ENCODE peak calls at places on chromosomes 13 and 19, in nine cellular contexts. One of them, this sample, is unnamed.
A peak's percentile ranks its signal among the peaks of the same experiment; 100 is the strongest.

GRCh38 chr19:9847087-9847671 is 12.1 kb downstream of the PIN1 start:
- DNase-seq in hepatocyte: peak; percentile 73
- DNase-seq in neural progenitor cell: peak; percentile 56
- DNase-seq in GM23338: peak; percentile 77
- DNase-seq in HCT116: peak; percentile 56
- DNase-seq in MM.1S: no peak
- DNase-seq in SK-N-SH: peak; percentile 59
- DNase-seq in GM23248: peak; percentile 99
- DNase-seq in PC-3: peak; percentile 86
- DNase-seq in this sample: no peak

GRCh38 chr19:1768248-1768647 is 14.9 kb downstream of the ONECUT3 start:
- DNase-seq in MM.1S: no peak
- DNase-seq in hepatocyte: no peak
- DNase-seq in HCT116: no peak
- DNase-seq in SK-N-SH: peak; percentile 58
- DNase-seq in neural progenitor cell: peak; percentile 75
- DNase-seq in GM23338: peak; percentile 93
- DNase-seq in GM23248: peak; percentile 51
- DNase-seq in PC-3: no peak
- DNase-seq in this sample: no peak

GRCh38 chr13:22108283-22108897 is 437.5 kb downstream of the FGF9 start:
- DNase-seq in GM23248: peak; percentile 54
- DNase-seq in HCT116: no peak
- DNase-seq in hepatocyte: no peak
- DNase-seq in GM23338: no peak
- DNase-seq in MM.1S: no peak
- DNase-seq in neural progenitor cell: no peak
- DNase-seq in PC-3: peak; percentile 1
- DNase-seq in SK-N-SH: no peak
- DNase-seq in this sample: no peak

GRCh38 chr13:40640845-40641458 is 25.5 kb downstream of the FOXO1 start:
- DNase-seq in HCT116: no peak
- DNase-seq in neural progenitor cell: no peak
- DNase-seq in hepatocyte: no peak
- DNase-seq in GM23248: no peak
- DNase-seq in PC-3: peak; percentile 37
- DNase-seq in MM.1S: no peak
- DNase-seq in GM23338: no peak
- DNase-seq in SK-N-SH: no peak
- DNase-seq in this sample: no peak

GRCh38 chr19:38375098-38375493 is 725 bp downstream of the PSMD8 start:
- DNase-seq in GM23248: no peak
- DNase-seq in SK-N-SH: no peak
- DNase-seq in neural progenitor cell: no peak
- DNase-seq in hepatocyte: no peak
- DNase-seq in PC-3: no peak
- DNase-seq in GM23338: no peak
- DNase-seq in HCT116: no peak
- DNase-seq in MM.1S: no peak
- DNase-seq in this sample: no peak

GRCh38 chr13:72304121-72304745 is 423.2 kb downstream of the MZT1 start:
- DNase-seq in hepatocyte: no peak
- DNase-seq in neural progenitor cell: no peak
- DNase-seq in GM23338: no peak
- DNase-seq in PC-3: no peak
- DNase-seq in GM23248: no peak
- DNase-seq in HCT116: no peak
- DNase-seq in MM.1S: no peak
- DNase-seq in SK-N-SH: no peak
- DNase-seq in this sample: no peak

GRCh38 chr13:26719356-26719945 is 41.1 kb downstream of the GPR12 start:
- DNase-seq in hepatocyte: no peak
- DNase-seq in neural progenitor cell: no peak
- DNase-seq in PC-3: peak; percentile 8
- DNase-seq in SK-N-SH: no peak
- DNase-seq in GM23338: peak; percentile 41
- DNase-seq in HCT116: no peak
- DNase-seq in MM.1S: no peak
- DNase-seq in GM23248: peak; percentile 32
- DNase-seq in this sample: peak; percentile 6

GRCh38 chr19:11721681-11722080 is 17.1 kb downstream of the ZNF823 start:
- DNase-seq in neural progenitor cell: no peak
- DNase-seq in GM23248: no peak
- DNase-seq in MM.1S: no peak
- DNase-seq in GM23338: peak; percentile 35
- DNase-seq in SK-N-SH: no peak
- DNase-seq in hepatocyte: no peak
- DNase-seq in PC-3: no peak
- DNase-seq in HCT116: no peak
- DNase-seq in this sample: no peak

GRCh38 chr19:40367577-40368434 is 19.3 kb downstream of the PLD3 start:
- DNase-seq in GM23338: no peak
- DNase-seq in HCT116: no peak
- DNase-seq in hepatocyte: no peak
- DNase-seq in SK-N-SH: peak; percentile 19
- DNase-seq in GM23248: no peak
- DNase-seq in PC-3: no peak
- DNase-seq in neural progenitor cell: no peak
- DNase-seq in MM.1S: no peak
- DNase-seq in this sample: no peak

GRCh38 chr19:18304194-18304495 is 18.7 kb downstream of the LSM4 start:
- DNase-seq in SK-N-SH: no peak
- DNase-seq in MM.1S: peak; percentile 17
- DNase-seq in PC-3: no peak
- DNase-seq in GM23338: no peak
- DNase-seq in HCT116: no peak
- DNase-seq in GM23248: peak; percentile 30
- DNase-seq in hepatocyte: no peak
- DNase-seq in neural progenitor cell: no peak
- DNase-seq in this sample: peak; percentile 37

GRCh38 chr19:40517248-40517647 is 50.4 kb downstream of the SPTBN4 start:
- DNase-seq in GM23338: no peak
- DNase-seq in HCT116: no peak
- DNase-seq in MM.1S: no peak
- DNase-seq in SK-N-SH: no peak
- DNase-seq in PC-3: no peak
- DNase-seq in hepatocyte: no peak
- DNase-seq in neural progenitor cell: no peak
- DNase-seq in GM23248: no peak
- DNase-seq in this sample: no peak

GRCh38 chr13:73092831-73093230 is 34.0 kb downstream of the KLF5 start:
- DNase-seq in hepatocyte: no peak
- DNase-seq in PC-3: no peak
- DNase-seq in HCT116: no peak
- DNase-seq in MM.1S: peak; percentile 83
- DNase-seq in GM23248: no peak
- DNase-seq in SK-N-SH: no peak
- DNase-seq in neural progenitor cell: no peak
- DNase-seq in GM23338: no peak
- DNase-seq in this sample: no peak

GRCh38 chr13:39402221-39402620 is 200.8 kb downstream of the LHFPL6 start:
- DNase-seq in HCT116: no peak
- DNase-seq in neural progenitor cell: no peak
- DNase-seq in MM.1S: no peak
- DNase-seq in GM23248: no peak
- DNase-seq in GM23338: no peak
- DNase-seq in PC-3: no peak
- DNase-seq in hepatocyte: no peak
- DNase-seq in SK-N-SH: no peak
- DNase-seq in this sample: no peak

GRCh38 chr19:35080613-35081170 is 34.9 kb upstream of the FXYD3 start:
- DNase-seq in PC-3: no peak
- DNase-seq in GM23248: no peak
- DNase-seq in SK-N-SH: no peak
- DNase-seq in neural progenitor cell: no peak
- DNase-seq in hepatocyte: no peak
- DNase-seq in MM.1S: no peak
- DNase-seq in HCT116: no peak
- DNase-seq in GM23338: no peak
- DNase-seq in this sample: no peak

GRCh38 chr19:28514166-28514565 is 698.8 kb downstream of the UQCRFS1 start:
- DNase-seq in hepatocyte: no peak
- DNase-seq in GM23338: no peak
- DNase-seq in SK-N-SH: no peak
- DNase-seq in HCT116: no peak
- DNase-seq in PC-3: no peak
- DNase-seq in neural progenitor cell: no peak
- DNase-seq in GM23248: no peak
- DNase-seq in MM.1S: no peak
- DNase-seq in this sample: no peak

GRCh38 chr13:110818747-110819146 is 96.1 kb downstream of the ANKRD10 start:
- DNase-seq in GM23338: no peak
- DNase-seq in neural progenitor cell: no peak
- DNase-seq in HCT116: no peak
- DNase-seq in PC-3: no peak
- DNase-seq in GM23248: no peak
- DNase-seq in MM.1S: no peak
- DNase-seq in SK-N-SH: no peak
- DNase-seq in hepatocyte: no peak
- DNase-seq in this sample: no peak
- H2AFZ ChIP-seq in GM23338: peak overlapping the region; percentile 98
- H2AFZ ChIP-seq in neural progenitor cell: peak overlapping the region; percentile 80
- H2AFZ ChIP-seq in HCT116: peak overlapping the region; percentile 63
- H2AFZ ChIP-seq in PC-3: peak overlapping the region; percentile 71
- H2AFZ ChIP-seq in GM23248: no peak overlapping the region
- H2AFZ ChIP-seq in MM.1S: peak overlapping the region; percentile 75
- H2AFZ ChIP-seq in SK-N-SH: no peak overlapping the region
- H2AFZ ChIP-seq in hepatocyte: no peak overlapping the region
- H2AFZ ChIP-seq in this sample: no peak overlapping the region

DNA sequence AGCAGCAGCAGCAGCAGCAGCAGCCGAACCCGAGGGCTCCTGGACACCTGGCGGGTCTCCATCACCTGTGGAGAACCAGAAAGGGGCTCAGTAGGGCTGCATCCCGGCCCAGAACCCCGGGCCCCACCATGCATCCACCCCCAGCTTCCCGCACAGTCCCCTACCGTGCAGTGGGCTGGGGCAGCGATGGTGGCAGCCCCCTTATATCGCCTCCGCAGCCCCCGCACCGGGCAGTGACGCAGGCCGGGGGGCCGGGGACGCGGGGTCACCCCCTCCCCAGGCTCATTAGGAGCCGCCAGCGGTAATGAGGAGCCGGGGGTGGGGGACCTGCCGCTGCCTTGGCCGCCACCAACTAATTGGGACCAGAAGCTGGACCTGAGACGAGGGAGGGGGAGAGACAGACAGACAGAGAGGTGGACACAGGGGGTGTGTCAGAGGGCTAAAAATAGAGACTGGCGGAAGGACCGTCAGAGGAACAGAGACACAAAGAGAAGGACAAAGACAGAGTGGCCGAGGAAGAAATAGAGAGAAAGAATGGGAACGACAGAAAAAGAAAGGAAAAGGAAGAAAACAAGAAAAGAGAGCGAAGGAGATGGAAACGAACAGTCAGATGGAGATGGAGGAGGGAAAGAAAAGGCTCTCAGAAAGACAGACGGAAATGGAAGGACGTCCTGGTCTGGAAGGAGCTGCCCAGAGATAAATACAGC is at the start of gene PTH2:
- DNase-seq in PC-3: no peak
- DNase-seq in HCT116: no peak
- DNase-seq in GM23338: no peak
- DNase-seq in MM.1S: no peak
- DNase-seq in SK-N-SH: no peak
- DNase-seq in neural progenitor cell: no peak
- DNase-seq in GM23248: no peak
- DNase-seq in hepatocyte: no peak
- DNase-seq in this sample: no peak
- H3K4me3 ChIP-seq in PC-3: no peak within 1 kb of the TSS
- H3K4me3 ChIP-seq in HCT116: no peak within 1 kb of the TSS
- H3K4me3 ChIP-seq in GM23338: peak within 1 kb of the TSS; percentile 61
- H3K4me3 ChIP-seq in MM.1S: peak within 1 kb of the TSS; percentile 23
- H3K4me3 ChIP-seq in SK-N-SH: peak within 1 kb of the TSS; percentile 21
- H3K4me3 ChIP-seq in neural progenitor cell: peak within 1 kb of the TSS; percentile 36
- H3K4me3 ChIP-seq in GM23248: no peak within 1 kb of the TSS
- H3K4me3 ChIP-seq in hepatocyte: no peak within 1 kb of the TSS
- H3K4me3 ChIP-seq in this sample: no peak within 1 kb of the TSS

DNA sequence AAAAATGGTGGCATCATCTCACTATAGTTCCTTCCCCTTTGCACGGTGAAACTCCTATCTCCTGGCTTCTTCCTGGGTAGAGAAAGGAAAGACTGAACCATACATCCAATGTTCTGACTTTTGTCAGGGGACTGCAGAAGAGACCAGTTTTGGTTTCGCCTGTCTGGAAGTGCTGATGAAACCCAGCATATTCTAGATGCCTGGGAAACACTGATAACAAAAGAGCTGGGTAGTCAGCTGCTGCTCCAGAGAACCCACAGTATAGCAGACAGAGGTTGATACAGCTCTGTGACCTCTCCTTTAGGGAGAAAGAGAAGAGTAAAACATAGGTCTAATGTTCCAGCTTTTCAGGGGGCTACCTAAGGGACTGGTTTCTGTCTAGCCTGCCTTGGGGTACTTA is 695.3 kb downstream of the DIAPH3 start:
- DNase-seq in PC-3: no peak
- DNase-seq in GM23248: no peak
- DNase-seq in neural progenitor cell: no peak
- DNase-seq in MM.1S: no peak
- DNase-seq in hepatocyte: no peak
- DNase-seq in HCT116: no peak
- DNase-seq in GM23338: no peak
- DNase-seq in SK-N-SH: no peak
- DNase-seq in this sample: no peak
- TF ChIP-seq EZH2phosphoT487 in PC-3: no peak
- TF ChIP-seq EZH2phosphoT487 in GM23248: no peak
- TF ChIP-seq EZH2phosphoT487 in neural progenitor cell: no peak
- TF ChIP-seq EZH2phosphoT487 in MM.1S: no peak
- TF ChIP-seq EZH2phosphoT487 in hepatocyte: no peak
- TF ChIP-seq EZH2phosphoT487 in HCT116: no peak
- TF ChIP-seq EZH2phosphoT487 in GM23338: no peak
- TF ChIP-seq EZH2phosphoT487 in SK-N-SH: no peak
- TF ChIP-seq EZH2phosphoT487 in this sample: no peak

GRCh38 chr19:45315304-45315703 is 7.4 kb downstream of the CKM start:
- DNase-seq in hepatocyte: no peak
- DNase-seq in GM23338: no peak
- DNase-seq in SK-N-SH: no peak
- DNase-seq in HCT116: no peak
- DNase-seq in PC-3: no peak
- DNase-seq in neural progenitor cell: no peak
- DNase-seq in MM.1S: no peak
- DNase-seq in GM23248: no peak
- DNase-seq in this sample: no peak
- H2AFZ ChIP-seq in hepatocyte: no peak overlapping the region
- H2AFZ ChIP-seq in GM23338: no peak overlapping the region
- H2AFZ ChIP-seq in SK-N-SH: no peak overlapping the region
- H2AFZ ChIP-seq in HCT116: no peak overlapping the region
- H2AFZ ChIP-seq in PC-3: no peak overlapping the region
- H2AFZ ChIP-seq in neural progenitor cell: no peak overlapping the region
- H2AFZ ChIP-seq in MM.1S: no peak overlapping the region
- H2AFZ ChIP-seq in GM23248: no peak overlapping the region
- H2AFZ ChIP-seq in this sample: no peak overlapping the region

GRCh38 chr19:33248954-33249613 is 23.4 kb upstream of the SLC7A10 start:
- DNase-seq in GM23338: no peak
- DNase-seq in hepatocyte: peak; percentile 61
- DNase-seq in SK-N-SH: peak; percentile 70
- DNase-seq in MM.1S: no peak
- DNase-seq in neural progenitor cell: no peak
- DNase-seq in GM23248: peak; percentile 54
- DNase-seq in PC-3: peak; percentile 39
- DNase-seq in HCT116: no peak
- DNase-seq in this sample: no peak
- H3K4me3 ChIP-seq in GM23338: no peak overlapping the region
- H3K4me3 ChIP-seq in hepatocyte: no peak overlapping the region
- H3K4me3 ChIP-seq in SK-N-SH: no peak overlapping the region
- H3K4me3 ChIP-seq in MM.1S: no peak overlapping the region
- H3K4me3 ChIP-seq in neural progenitor cell: no peak overlapping the region
- H3K4me3 ChIP-seq in GM23248: no peak overlapping the region
- H3K4me3 ChIP-seq in PC-3: no peak overlapping the region
- H3K4me3 ChIP-seq in HCT116: no peak overlapping the region
- H3K4me3 ChIP-seq in this sample: no peak overlapping the region

This sample was measured in OCI-LY7.